ENCODE peak calls at places on chromosomes 7 and 10, in eight cellular contexts. I, J, T, V, D, B, P and S are unnamed samples.
A peak's percentile ranks its signal among the peaks of the same experiment; 100 is the strongest.

GRCh38 chr10:114943000-114943399 is 5.0 kb downstream of the TRUB1 start:
- DNase-seq in I (no peak), J (no peak), T (no peak), V (no peak), D (no peak), B (no peak), P (no peak), S (peak; percentile 81)

GRCh38 chr7:131123991-131124629 is 203.6 kb upstream of the MKLN1 start:
- DNase-seq in I (no peak), J (no peak), T (no peak), V (no peak), D (no peak), B (peak; percentile 26), P (no peak), S (no peak)

GRCh38 chr7:39299695-39300094 is 266.5 kb upstream of the YAE1 start:
- DNase-seq in I (no peak), J (no peak), T (no peak), V (no peak), D (peak; percentile 9), B (no peak), P (no peak), S (no peak)

GRCh38 chr10:87642988-87643387 is 16.7 kb upstream of the PAPSS2 start:
- DNase-seq in I (no peak), J (no peak), T (no peak), V (no peak), D (no peak), B (no peak), P (no peak), S (no peak)

GRCh38 chr10:79209831-79210230 is 137.4 kb upstream of the PPIF start:
- DNase-seq in I (no peak), J (no peak), T (no peak), V (no peak), D (no peak), B (no peak), P (no peak), S (no peak)

GRCh38 chr7:1669486-1669951 is 558 bp upstream of the ELFN1 start:
- DNase-seq in I (no peak), J (no peak), T (no peak), V (no peak), D (no peak), B (peak; percentile 61), P (no peak), S (peak; percentile 62)

GRCh38 chr7:17123020-17123419 is 175.4 kb upstream of the AHR start:
- DNase-seq in I (peak; percentile 78), J (no peak), T (no peak), V (no peak), D (peak; percentile 97), B (no peak), P (no peak), S (no peak)

GRCh38 chr10:13882112-13882711 is 295.4 kb downstream of the PRPF18 start:
- DNase-seq in I (peak; percentile 83), J (peak; percentile 15), T (no peak), V (no peak), D (peak; percentile 57), B (no peak), P (peak; percentile 77), S (peak; percentile 81)

GRCh38 chr10:24237801-24238390 is 29.0 kb downstream of the KIAA1217 start:
- DNase-seq in I (no peak), J (no peak), T (no peak), V (no peak), D (no peak), B (no peak), P (no peak), S (no peak)

GRCh38 chr10:121927361-121927840 is 430 bp downstream of the ATE1 start:
- DNase-seq in I (peak; percentile 61), J (peak; percentile 69), T (peak; percentile 44), V (peak; percentile 47), D (peak; percentile 14), B (peak; percentile 82), P (peak; percentile 71), S (peak; percentile 83)

GRCh38 chr10:94199565-94199964 is 163.2 kb downstream of the NOC3L start:
- DNase-seq in I (no peak), J (no peak), T (no peak), V (no peak), D (no peak), B (no peak), P (no peak), S (no peak)

GRCh38 chr10:123421461-123421860 is 244.7 kb upstream of the GPR26 start:
- DNase-seq in I (no peak), J (no peak), T (no peak), V (no peak), D (no peak), B (no peak), P (no peak), S (no peak)

GRCh38 chr10:112532053-112532658 is 85.1 kb downstream of the VTI1A start:
- DNase-seq in I (no peak), J (no peak), T (peak; percentile 4), V (no peak), D (peak; percentile 14), B (no peak), P (no peak), S (no peak)

GRCh38 chr7:67854784-67855183 is 858.2 kb downstream of the TYW1 start:
- DNase-seq in I (no peak), J (no peak), T (no peak), V (peak; percentile 56), D (no peak), B (no peak), P (no peak), S (no peak)

GRCh38 chr7:106978425-106979386 is 65.8 kb upstream of the PRKAR2B start:
- DNase-seq in I (no peak), J (no peak), T (no peak), V (no peak), D (no peak), B (no peak), P (no peak), S (no peak)

GRCh38 chr10:73649876-73650536 is 5.8 kb downstream of the SYNPO2L start:
- DNase-seq in I (no peak), J (no peak), T (no peak), V (no peak), D (no peak), B (no peak), P (no peak), S (no peak)

GRCh38 chr7:2621061-2621828 is 10.5 kb upstream of the TTYH3 start:
- DNase-seq in I (no peak), J (no peak), T (no peak), V (peak; percentile 62), D (peak; percentile 27), B (peak; percentile 34), P (no peak), S (no peak)

GRCh38 chr7:155084021-155084420 is 13.9 kb downstream of the HTR5A start:
- DNase-seq in I (no peak), J (no peak), T (no peak), V (no peak), D (no peak), B (no peak), P (no peak), S (no peak)

GRCh38 chr7:131336956-131337355 is 9.3 kb downstream of the MKLN1 start:
- DNase-seq in I (no peak), J (no peak), T (no peak), V (no peak), D (peak; percentile 8), B (peak; percentile 38), P (peak; percentile 62), S (no peak)

GRCh38 chr10:91088300-91089140 is 131.9 kb upstream of the PCGF5 start:
- DNase-seq in I (peak; percentile 46), J (no peak), T (no peak), V (peak; percentile 6), D (peak; percentile 16), B (peak; percentile 21), P (peak; percentile 42), S (no peak)

GRCh38 chr7:123823898-123824753 is 20.8 kb upstream of the HYAL4 start:
- DNase-seq in I (peak; percentile 3), J (no peak), T (peak; percentile 61), V (no peak), D (no peak), B (no peak), P (no peak), S (no peak)

GRCh38 chr7:140049339-140050024 is 13.3 kb downstream of the PARP12 start:
- DNase-seq in I (no peak), J (no peak), T (no peak), V (no peak), D (no peak), B (peak; percentile 84), P (no peak), S (no peak)

GRCh38 chr10:76540786-76541185 is 1096.8 kb downstream of the KCNMA1 start:
- DNase-seq in I (no peak), J (no peak), T (no peak), V (no peak), D (no peak), B (no peak), P (no peak), S (no peak)

GRCh38 chr10:80860719-80861118 is 323.0 kb downstream of the SH2D4B start:
- DNase-seq in I (no peak), J (no peak), T (no peak), V (no peak), D (no peak), B (no peak), P (no peak), S (no peak)

GRCh38 chr7:105589221-105590077 is 8.2 kb upstream of the EFCAB10 start:
- DNase-seq in I (peak; percentile 75), J (peak; percentile 20), T (peak; percentile 48), V (peak; percentile 78), D (peak; percentile 95), B (peak; percentile 92), P (peak; percentile 92), S (no peak)

GRCh38 chr10:102704915-102705314 is 9.3 kb downstream of the ARL3 start:
- DNase-seq in I (no peak), J (no peak), T (no peak), V (no peak), D (no peak), B (no peak), P (peak; percentile 93), S (no peak)

GRCh38 chr10:42783181-42783549 is 570 bp downstream of the BMS1 start:
- DNase-seq in I (no peak), J (no peak), T (peak; percentile 10), V (peak; percentile 40), D (peak; percentile 27), B (peak; percentile 70), P (peak; percentile 69), S (no peak)

GRCh38 chr7:140902305-140902953 is 22.3 kb downstream of the BRAF start:
- DNase-seq in I (no peak), J (no peak), T (no peak), V (no peak), D (no peak), B (no peak), P (no peak), S (no peak)

GRCh38 chr10:69631566-69631965 is 1.5 kb downstream of the FAM241B start:
- DNase-seq in I (no peak), J (no peak), T (no peak), V (no peak), D (no peak), B (no peak), P (no peak), S (no peak)

GRCh38 chr10:98642281-98642680 is 195.5 kb upstream of the HPS1 start:
- DNase-seq in I (no peak), J (no peak), T (no peak), V (no peak), D (no peak), B (no peak), P (no peak), S (no peak)